ENCODE peak calls at places on chromosomes 13 and 19, in ten cellular contexts. J is activated CD8-positive, alpha-beta memory T cell treated with anti-CD3 and anti-CD28 coated beads, Interleukin-2, amount 10 ng/mL, durations not matched to agents 7 days and 5 days; T is NK-92 treated with Interleukin-12 subunit alpha and Interleukin-12 subunit beta, amount 100 ng/mL, for 24 hours; U is fibroblast of the aortic adventitia; S is H54; X is head of caudate nucleus; E is NAMALWA; W is AG09319; G is mucosa of descending colon; M is cerebellar nuclear complex. Y is an unnamed sample.

GRCh38 chr13:59744747-59745394 is 418.9 kb downstream of the DIAPH3 start:
- DNase-seq in J (no peak), T (no peak), U (peak; percentile 27), S (no peak), X (no peak), E (no peak), W (no peak), G (no peak), M (no peak), Y (no peak)

GRCh38 chr13:26656919-26657318 is 99.4 kb downstream of the WASF3 start:
- DNase-seq in J (no peak), T (no peak), U (peak; percentile 74), S (no peak), X (no peak), E (peak; percentile 52), W (peak; percentile 20), G (no peak), M (no peak), Y (no peak)

GRCh38 chr13:41561179-41561578 is 103.8 kb downstream of the RGCC start:
- DNase-seq in J (no peak), T (no peak), U (no peak), S (no peak), X (no peak), E (no peak), W (no peak), G (no peak), M (no peak), Y (no peak)

GRCh38 chr19:42095814-42096230 is 19.9 kb downstream of the ZNF574 start:
- DNase-seq in J (no peak), T (no peak), U (no peak), S (no peak), X (no peak), E (no peak), W (no peak), G (no peak), M (no peak), Y (no peak)

GRCh38 chr19:58544591-58545285 is 874 bp downstream of the TRIM28 start:
- DNase-seq in J (peak; percentile 60), T (no peak), U (peak; percentile 51), S (no peak), X (no peak), E (peak; percentile 59), W (no peak), G (no peak), M (no peak), Y (peak; percentile 74)

GRCh38 chr19:18478545-18479311 is 40.8 kb upstream of the ISYNA1 start:
- DNase-seq in J (peak; percentile 84), T (peak; percentile 81), U (peak; percentile 87), S (peak; percentile 91), X (no peak), E (peak; percentile 61), W (peak; percentile 79), G (peak; percentile 58), M (no peak), Y (peak; percentile 82)

GRCh38 chr19:15495151-15495550 is 13.2 kb upstream of the CYP4F22 start:
- DNase-seq in J (no peak), T (no peak), U (no peak), S (no peak), X (no peak), E (no peak), W (no peak), G (no peak), M (no peak), Y (no peak)

GRCh38 chr19:16461630-16462051 is 10.1 kb downstream of the EPS15L1 start:
- DNase-seq in J (no peak), T (no peak), U (no peak), S (no peak), X (no peak), E (no peak), W (no peak), G (no peak), M (no peak), Y (no peak)

GRCh38 chr13:101401196-101401595 is 15.1 kb downstream of the NALCN start:
- DNase-seq in J (no peak), T (no peak), U (no peak), S (no peak), X (no peak), E (no peak), W (no peak), G (no peak), M (no peak), Y (no peak)

GRCh38 chr19:48501446-48501960 is 10.1 kb downstream of the LMTK3 start:
- DNase-seq in J (peak; percentile 72), T (no peak), U (no peak), S (no peak), X (no peak), E (peak; percentile 90), W (no peak), G (peak; percentile 72), M (no peak), Y (peak; percentile 87)

GRCh38 chr13:46170687-46171086 is 11.3 kb downstream of the LCP1 start:
- DNase-seq in J (no peak), T (no peak), U (no peak), S (no peak), X (no peak), E (peak; percentile 60), W (no peak), G (no peak), M (no peak), Y (no peak)

GRCh38 chr13:28077231-28077630 is 23.1 kb downstream of the FLT3 start:
- DNase-seq in J (no peak), T (no peak), U (no peak), S (no peak), X (no peak), E (no peak), W (no peak), G (no peak), M (no peak), Y (no peak)

GRCh38 chr13:43089912-43090498 is 66.6 kb downstream of the DNAJC15 start:
- DNase-seq in J (no peak), T (no peak), U (no peak), S (no peak), X (no peak), E (no peak), W (no peak), G (no peak), M (no peak), Y (no peak)

GRCh38 chr13:112248406-112248760 is 127.8 kb upstream of the SPACA7 start:
- DNase-seq in J (no peak), T (no peak), U (no peak), S (no peak), X (no peak), E (no peak), W (no peak), G (no peak), M (no peak), Y (peak; percentile 53)

GRCh38 chr19:13902993-13903555 is 2.8 kb downstream of the BRME1 start:
- DNase-seq in J (peak; percentile 56), T (no peak), U (no peak), S (no peak), X (no peak), E (peak; percentile 65), W (no peak), G (no peak), M (no peak), Y (no peak)

GRCh38 chr19:40683437-40683836 is 7.0 kb downstream of the NUMBL start:
- DNase-seq in J (no peak), T (no peak), U (no peak), S (no peak), X (no peak), E (no peak), W (no peak), G (no peak), M (no peak), Y (no peak)

GRCh38 chr19:3788991-3789778 is 3.0 kb upstream of the MATK start:
- DNase-seq in J (peak; percentile 77), T (peak; percentile 69), U (no peak), S (no peak), X (no peak), E (no peak), W (no peak), G (no peak), M (no peak), Y (no peak)

GRCh38 chr19:29290853-29291252 is 77.9 kb upstream of the UQCRFS1 start:
- DNase-seq in J (no peak), T (no peak), U (no peak), S (no peak), X (no peak), E (peak; percentile 13), W (no peak), G (no peak), M (no peak), Y (peak; percentile 26)

GRCh38 chr13:48303331-48304131 is at the start of gene RB1:
- DNase-seq in J (peak; percentile 94), T (peak; percentile 84), U (peak; percentile 87), S (peak; percentile 68), X (peak; percentile 94), E (peak; percentile 90), W (peak; percentile 77), G (peak; percentile 95), M (peak; percentile 4), Y (peak; percentile 97)

GRCh38 chr19:39969266-39969665 is 1.7 kb upstream of the PSMC4 start:
- DNase-seq in J (peak; percentile 37), T (no peak), U (no peak), S (no peak), X (no peak), E (no peak), W (no peak), G (no peak), M (no peak), Y (no peak)

GRCh38 chr19:16702123-16702522 is 17.5 kb upstream of the NWD1 start:
- DNase-seq in J (no peak), T (no peak), U (peak; percentile 88), S (no peak), X (no peak), E (no peak), W (peak; percentile 36), G (no peak), M (no peak), Y (no peak)

GRCh38 chr13:111907341-111907880 is 159.5 kb upstream of the SOX1 start:
- DNase-seq in J (peak; percentile 15), T (no peak), U (no peak), S (no peak), X (peak; percentile 28), E (no peak), W (no peak), G (no peak), M (no peak), Y (no peak)

GRCh38 chr19:49363265-49364082 is at the start of gene DKKL1:
- DNase-seq in J (peak; percentile 91), T (no peak), U (peak; percentile 99), S (peak; percentile 96), X (peak; percentile 74), E (peak; percentile 98), W (peak; percentile 98), G (peak; percentile 99), M (no peak), Y (peak; percentile 99)

GRCh38 chr13:99996177-99996705 is 14.7 kb downstream of the ZIC2 start:
- DNase-seq in J (no peak), T (no peak), U (no peak), S (no peak), X (no peak), E (no peak), W (no peak), G (no peak), M (no peak), Y (no peak)

GRCh38 chr19:6730941-6731670 is 6.3 kb downstream of the GPR108 start:
- DNase-seq in J (no peak), T (no peak), U (no peak), S (no peak), X (no peak), E (no peak), W (no peak), G (peak; percentile 55), M (no peak), Y (no peak)

GRCh38 chr19:5228932-5229777 is 111.5 kb downstream of the PTPRS start:
- DNase-seq in J (no peak), T (no peak), U (no peak), S (no peak), X (no peak), E (no peak), W (no peak), G (peak; percentile 29), M (no peak), Y (no peak)

GRCh38 chr13:38849316-38849715 is 141.3 kb downstream of the STOML3 start:
- DNase-seq in J (no peak), T (no peak), U (no peak), S (no peak), X (no peak), E (no peak), W (no peak), G (no peak), M (no peak), Y (no peak)

GRCh38 chr13:28479005-28479404 is 15.9 kb downstream of the FLT1 start:
- DNase-seq in J (no peak), T (no peak), U (no peak), S (no peak), X (no peak), E (no peak), W (no peak), G (no peak), M (no peak), Y (no peak)

Y was measured in upper lobe of right lung.